ENCODE peak calls at places on chromosomes 5 and 9, in six cellular contexts. One of them, this sample, is unnamed.

GRCh38 chr5:134510970-134511795 is 14.3 kb upstream of the JADE2 start:
- DNase-seq in thyroid gland: no peak
- DNase-seq in mammary epithelial cell: peak; percentile 79
- DNase-seq in sigmoid colon: no peak
- DNase-seq in PC-9: peak; percentile 90
- DNase-seq in lower lobe of right lung: no peak
- DNase-seq in this sample: no peak

GRCh38 chr5:54990751-54991349 is 5.5 kb upstream of the ESM1 start:
- DNase-seq in thyroid gland: no peak
- DNase-seq in mammary epithelial cell: peak; percentile 62
- DNase-seq in sigmoid colon: no peak
- DNase-seq in PC-9: no peak
- DNase-seq in lower lobe of right lung: no peak
- DNase-seq in this sample: no peak

GRCh38 chr5:13731229-13731628 is 213.3 kb downstream of the DNAH5 start:
- DNase-seq in thyroid gland: no peak
- DNase-seq in mammary epithelial cell: no peak
- DNase-seq in sigmoid colon: no peak
- DNase-seq in PC-9: no peak
- DNase-seq in lower lobe of right lung: no peak
- DNase-seq in this sample: no peak

GRCh38 chr9:94922098-94922607 is 195.7 kb downstream of the AOPEP start:
- DNase-seq in thyroid gland: peak; percentile 88
- DNase-seq in mammary epithelial cell: peak; percentile 69
- DNase-seq in sigmoid colon: peak; percentile 76
- DNase-seq in PC-9: peak; percentile 99
- DNase-seq in lower lobe of right lung: peak; percentile 71
- DNase-seq in this sample: peak; percentile 86

GRCh38 chr5:68033961-68034581 is 181.5 kb upstream of the PIK3R1 start:
- DNase-seq in thyroid gland: peak; percentile 73
- DNase-seq in mammary epithelial cell: no peak
- DNase-seq in sigmoid colon: no peak
- DNase-seq in PC-9: no peak
- DNase-seq in lower lobe of right lung: peak; percentile 54
- DNase-seq in this sample: no peak

GRCh38 chr9:133210609-133211008 is 1.6 kb upstream of the OBP2B start:
- DNase-seq in thyroid gland: no peak
- DNase-seq in mammary epithelial cell: no peak
- DNase-seq in sigmoid colon: peak; percentile 21
- DNase-seq in PC-9: no peak
- DNase-seq in lower lobe of right lung: no peak
- DNase-seq in this sample: no peak

GRCh38 chr9:89817186-89817960 is 212.6 kb downstream of the GADD45G start:
- DNase-seq in thyroid gland: no peak
- DNase-seq in mammary epithelial cell: no peak
- DNase-seq in sigmoid colon: no peak
- DNase-seq in PC-9: no peak
- DNase-seq in lower lobe of right lung: no peak
- DNase-seq in this sample: no peak

GRCh38 chr9:77961541-77961940 is 70.1 kb downstream of the GNAQ start:
- DNase-seq in thyroid gland: no peak
- DNase-seq in mammary epithelial cell: no peak
- DNase-seq in sigmoid colon: no peak
- DNase-seq in PC-9: no peak
- DNase-seq in lower lobe of right lung: no peak
- DNase-seq in this sample: no peak

GRCh38 chr5:116892993-116893392 is 318.4 kb upstream of the SEMA6A start:
- DNase-seq in thyroid gland: no peak
- DNase-seq in mammary epithelial cell: no peak
- DNase-seq in sigmoid colon: no peak
- DNase-seq in PC-9: no peak
- DNase-seq in lower lobe of right lung: no peak
- DNase-seq in this sample: no peak

GRCh38 chr5:57302643-57303042 is 128.8 kb downstream of the GPBP1 start:
- DNase-seq in thyroid gland: no peak
- DNase-seq in mammary epithelial cell: no peak
- DNase-seq in sigmoid colon: no peak
- DNase-seq in PC-9: no peak
- DNase-seq in lower lobe of right lung: no peak
- DNase-seq in this sample: no peak

GRCh38 chr5:110258460-110258859 is 468.0 kb downstream of the TMEM232 start:
- DNase-seq in thyroid gland: no peak
- DNase-seq in mammary epithelial cell: peak; percentile 44
- DNase-seq in sigmoid colon: peak; percentile 68
- DNase-seq in PC-9: no peak
- DNase-seq in lower lobe of right lung: no peak
- DNase-seq in this sample: peak; percentile 1

GRCh38 chr5:151904921-151905320 is 19.7 kb downstream of the GLRA1 start:
- DNase-seq in thyroid gland: no peak
- DNase-seq in mammary epithelial cell: no peak
- DNase-seq in sigmoid colon: no peak
- DNase-seq in PC-9: no peak
- DNase-seq in lower lobe of right lung: no peak
- DNase-seq in this sample: no peak

GRCh38 chr5:151903243-151903653 is 21.4 kb downstream of the GLRA1 start:
- DNase-seq in thyroid gland: no peak
- DNase-seq in mammary epithelial cell: no peak
- DNase-seq in sigmoid colon: no peak
- DNase-seq in PC-9: no peak
- DNase-seq in lower lobe of right lung: no peak
- DNase-seq in this sample: no peak

GRCh38 chr5:151906246-151906645 is 18.4 kb downstream of the GLRA1 start:
- DNase-seq in thyroid gland: no peak
- DNase-seq in mammary epithelial cell: no peak
- DNase-seq in sigmoid colon: no peak
- DNase-seq in PC-9: no peak
- DNase-seq in lower lobe of right lung: no peak
- DNase-seq in this sample: no peak

GRCh38 chr5:151904127-151904526 is 20.5 kb downstream of the GLRA1 start:
- DNase-seq in thyroid gland: no peak
- DNase-seq in mammary epithelial cell: no peak
- DNase-seq in sigmoid colon: no peak
- DNase-seq in PC-9: no peak
- DNase-seq in lower lobe of right lung: no peak
- DNase-seq in this sample: no peak

DNA sequence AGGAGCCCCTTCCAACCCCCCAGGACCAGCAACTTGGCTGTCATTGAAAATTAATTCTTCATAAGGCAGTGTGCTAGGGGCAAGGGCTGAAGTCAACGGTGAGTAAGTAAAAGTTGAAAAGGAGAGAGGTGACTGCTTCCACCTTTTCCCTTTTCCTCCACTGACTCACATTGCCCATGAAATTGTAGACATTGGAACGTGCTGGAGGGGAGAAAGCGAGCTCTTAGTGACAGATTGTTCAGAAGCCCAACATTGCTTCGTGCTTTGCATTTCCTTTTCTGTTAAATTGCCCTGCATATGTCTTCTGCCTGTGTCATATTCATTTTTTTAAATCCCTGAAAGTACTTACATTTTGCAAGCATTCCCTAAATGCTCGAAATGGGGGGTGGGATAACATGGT is 19.0 kb downstream of the GLRA1 start:
- DNase-seq in thyroid gland: no peak
- DNase-seq in mammary epithelial cell: no peak
- DNase-seq in sigmoid colon: no peak
- DNase-seq in PC-9: no peak
- DNase-seq in lower lobe of right lung: no peak
- DNase-seq in this sample: no peak
- H3K4me3 ChIP-seq in thyroid gland: no peak overlapping the region
- H3K4me3 ChIP-seq in mammary epithelial cell: no peak overlapping the region
- H3K4me3 ChIP-seq in sigmoid colon: no peak overlapping the region
- H3K4me3 ChIP-seq in PC-9: no peak overlapping the region
- H3K4me3 ChIP-seq in lower lobe of right lung: no peak overlapping the region
- H3K4me3 ChIP-seq in this sample: no peak overlapping the region

GRCh38 chr9:135961277-135961705 is at the start of gene UBAC1:
- DNase-seq in thyroid gland: peak; percentile 96
- DNase-seq in mammary epithelial cell: peak; percentile 91
- DNase-seq in sigmoid colon: peak; percentile 98
- DNase-seq in PC-9: peak; percentile 64
- DNase-seq in lower lobe of right lung: peak; percentile 98
- DNase-seq in this sample: peak; percentile 72

GRCh38 chr9:135961811-135962695 is 880 bp upstream of the UBAC1 start:
- DNase-seq in thyroid gland: no peak
- DNase-seq in mammary epithelial cell: no peak
- DNase-seq in sigmoid colon: no peak
- DNase-seq in PC-9: no peak
- DNase-seq in lower lobe of right lung: no peak
- DNase-seq in this sample: no peak

GRCh38 chr9:135959814-135960213 is 1.4 kb downstream of the UBAC1 start:
- DNase-seq in thyroid gland: no peak
- DNase-seq in mammary epithelial cell: no peak
- DNase-seq in sigmoid colon: no peak
- DNase-seq in PC-9: no peak
- DNase-seq in lower lobe of right lung: no peak
- DNase-seq in this sample: no peak

GRCh38 chr9:135958485-135958884 is 2.7 kb downstream of the UBAC1 start:
- DNase-seq in thyroid gland: no peak
- DNase-seq in mammary epithelial cell: no peak
- DNase-seq in sigmoid colon: no peak
- DNase-seq in PC-9: no peak
- DNase-seq in lower lobe of right lung: no peak
- DNase-seq in this sample: no peak

DNA sequence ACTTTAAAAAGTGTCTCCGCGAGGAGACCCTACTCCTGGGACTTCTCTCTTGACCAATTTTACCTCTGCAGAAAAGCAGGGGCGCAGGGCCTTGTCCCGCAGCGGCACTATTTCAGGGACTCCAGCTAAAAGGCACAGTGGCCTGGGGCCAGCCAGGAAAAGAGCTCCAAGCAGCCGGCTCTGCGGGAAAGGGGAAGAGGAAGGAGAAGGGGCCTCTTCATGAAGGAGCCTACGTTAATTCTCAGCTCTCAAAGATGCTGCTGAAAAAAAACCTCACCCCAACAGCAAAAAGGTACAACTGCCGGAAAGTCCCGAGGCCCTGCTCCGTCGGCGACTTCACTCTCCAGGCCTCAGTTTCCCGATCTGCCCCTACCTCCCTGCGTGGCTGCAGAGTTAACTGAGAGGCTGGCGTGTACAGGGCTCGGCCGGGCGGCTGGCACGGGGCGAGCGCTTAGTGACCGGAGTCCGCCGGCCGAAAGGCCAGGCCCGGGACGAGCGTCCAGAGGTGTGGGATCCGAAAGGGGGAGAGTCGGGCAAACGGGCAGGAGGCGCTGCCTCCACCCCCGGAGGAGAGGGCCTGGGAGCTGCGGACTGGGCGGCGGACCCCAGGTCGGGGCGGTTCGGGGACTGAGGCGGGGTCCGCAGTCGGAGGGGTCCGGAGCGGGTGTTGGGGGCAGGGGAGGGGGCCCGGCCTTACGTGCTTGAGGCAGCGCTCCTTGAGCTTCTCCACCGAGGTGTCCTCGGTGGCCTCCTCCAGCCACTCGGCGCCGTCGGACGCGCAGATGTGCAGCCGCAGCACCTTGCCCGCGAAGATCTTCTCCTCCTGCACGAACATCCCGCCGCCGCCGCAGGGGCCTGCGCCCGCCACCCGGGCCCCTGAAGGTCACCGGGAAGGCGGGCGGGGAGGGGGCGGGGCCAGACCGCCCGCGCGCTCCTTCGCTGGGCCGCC is 571 bp downstream of the UBAC1 start:
- DNase-seq in thyroid gland: peak; percentile 39
- DNase-seq in mammary epithelial cell: peak; percentile 31
- DNase-seq in sigmoid colon: no peak
- DNase-seq in PC-9: no peak
- DNase-seq in lower lobe of right lung: no peak
- DNase-seq in this sample: no peak
- TF ChIP-seq CTCF in thyroid gland: no peak
- TF ChIP-seq CTCF in mammary epithelial cell: no peak
- TF ChIP-seq CTCF in sigmoid colon: no peak
- TF ChIP-seq CTCF in PC-9: no peak
- TF ChIP-seq CTCF in lower lobe of right lung: no peak
- TF ChIP-seq CTCF in this sample: no peak

DNA sequence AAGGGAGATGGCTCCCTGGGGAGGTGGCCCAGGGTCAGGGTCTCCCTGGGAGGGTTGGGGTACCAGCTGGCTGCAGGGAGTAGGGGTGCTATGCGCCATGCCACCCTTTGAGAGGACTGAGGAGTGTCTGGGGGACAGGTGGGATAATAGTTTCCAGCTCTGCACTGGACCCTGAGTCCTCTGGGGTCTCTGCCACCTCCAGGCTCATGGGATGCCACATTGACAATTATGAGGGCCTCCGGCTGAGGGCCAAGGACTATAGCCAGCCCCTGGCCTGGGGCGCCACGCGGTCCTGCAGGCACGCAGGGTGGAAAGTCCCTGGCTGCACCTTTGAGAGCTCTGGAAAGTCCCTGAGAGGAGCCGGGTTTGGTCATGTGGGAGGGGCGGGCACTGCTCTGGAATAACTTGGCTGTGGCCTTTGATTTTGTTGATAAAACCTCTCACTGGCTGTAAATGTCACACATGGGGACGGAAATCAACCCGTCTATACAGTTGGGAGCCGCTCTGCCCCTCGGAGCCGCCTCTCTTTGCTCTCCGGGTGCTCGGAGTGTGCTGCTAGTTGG is 16.0 kb downstream of the TRAF2 start:
- DNase-seq in thyroid gland: peak; percentile 96
- DNase-seq in mammary epithelial cell: peak; percentile 90
- DNase-seq in sigmoid colon: peak; percentile 78
- DNase-seq in PC-9: peak; percentile 84
- DNase-seq in lower lobe of right lung: peak; percentile 86
- DNase-seq in this sample: no peak
- H3K4me3 ChIP-seq in thyroid gland: no peak overlapping the region
- H3K4me3 ChIP-seq in mammary epithelial cell: no peak overlapping the region
- H3K4me3 ChIP-seq in sigmoid colon: no peak overlapping the region
- H3K4me3 ChIP-seq in PC-9: peak overlapping the region; percentile 44
- H3K4me3 ChIP-seq in lower lobe of right lung: peak overlapping the region; percentile 21
- H3K4me3 ChIP-seq in this sample: no peak overlapping the region

DNA sequence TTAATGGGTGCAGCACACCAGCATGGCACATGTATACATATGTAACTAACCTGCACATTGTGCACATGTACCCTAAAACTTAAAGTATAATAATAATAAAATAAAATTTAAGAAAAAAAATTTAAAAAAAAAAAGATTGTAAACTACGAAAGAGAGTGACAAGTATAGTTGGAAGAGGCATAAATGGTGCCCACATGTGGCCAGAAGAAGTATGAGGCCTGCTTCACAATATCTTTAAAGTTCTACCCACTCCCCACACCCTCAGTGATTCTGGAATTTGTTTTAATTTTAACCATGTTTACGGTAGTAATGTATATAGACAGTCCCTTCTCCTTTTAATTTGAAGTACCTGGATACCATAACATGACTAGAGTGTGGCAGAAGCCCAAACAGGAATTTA is 172.7 kb downstream of the CHSY3 start:
- DNase-seq in thyroid gland: no peak
- DNase-seq in mammary epithelial cell: no peak
- DNase-seq in sigmoid colon: no peak
- DNase-seq in PC-9: no peak
- DNase-seq in lower lobe of right lung: no peak
- DNase-seq in this sample: no peak
- TF ChIP-seq CTCF in thyroid gland: no peak
- TF ChIP-seq CTCF in mammary epithelial cell: no peak
- TF ChIP-seq CTCF in sigmoid colon: no peak
- TF ChIP-seq CTCF in PC-9: peak; percentile 13
- TF ChIP-seq CTCF in lower lobe of right lung: no peak
- TF ChIP-seq CTCF in this sample: no peak

GRCh38 chr9:130714586-130715110 is 21.1 kb downstream of the EXOSC2 start:
- DNase-seq in thyroid gland: no peak
- DNase-seq in mammary epithelial cell: no peak
- DNase-seq in sigmoid colon: no peak
- DNase-seq in PC-9: no peak
- DNase-seq in lower lobe of right lung: no peak
- DNase-seq in this sample: no peak
- H3K4me3 ChIP-seq in thyroid gland: peak overlapping the region; percentile 87
- H3K4me3 ChIP-seq in mammary epithelial cell: peak overlapping the region; percentile 96
- H3K4me3 ChIP-seq in sigmoid colon: peak overlapping the region; percentile 98
- H3K4me3 ChIP-seq in PC-9: peak overlapping the region; percentile 99
- H3K4me3 ChIP-seq in lower lobe of right lung: peak overlapping the region; percentile 92
- H3K4me3 ChIP-seq in this sample: peak overlapping the region; percentile 86